ENCODE peak calls at places on chromosomes 11 and 22, in seven cellular contexts. R is Kasumi-1, A is cardiac fibroblast, S is HuH-7.5, C is stromal cell of bone marrow, V is mesenchymal stem cell, T is ovary. F is an unnamed sample.

GRCh38 chr11:44309483-44310197 is at the start of gene ALX4:
- DNase-seq in T (no peak), A (peak), S (no peak), R (no peak), C (no peak), V (no peak), F (peak)

GRCh38 chr11:13169709-13170108 is 107.9 kb upstream of the BMAL1 start:
- DNase-seq in S (no peak), R (no peak), A (peak), C (peak), V (peak), T (no peak), F (no peak)

GRCh38 chr22:27726344-27726725 is 75.2 kb downstream of the MN1 start:
- DNase-seq in R (no peak), S (no peak), A (no peak), V (no peak), T (no peak), C (no peak), F (peak)

GRCh38 chr11:46659908-46660307 is 40.5 kb downstream of the ARHGAP1 start:
- DNase-seq in R (peak), V (peak), T (no peak), C (peak), A (peak), S (no peak), F (no peak)

GRCh38 chr22:45262931-45263789 is 21.6 kb upstream of the UPK3A start:
- DNase-seq in R (peak), V (no peak), T (no peak), A (no peak), S (no peak), C (no peak), F (no peak)

GRCh38 chr22:33842421-33843094 is 77.7 kb downstream of the LARGE1 start:
- DNase-seq in R (no peak), S (no peak), A (no peak), V (no peak), T (no peak), C (no peak), F (no peak)

GRCh38 chr11:95100856-95101507 is 11.3 kb downstream of the ENDOD1 start:
- DNase-seq in V (no peak), A (no peak), T (no peak), C (no peak), S (no peak), R (no peak), F (no peak)

GRCh38 chr22:35889071-35889470 is 139.6 kb downstream of the RBFOX2 start:
- DNase-seq in T (no peak), S (no peak), R (no peak), V (no peak), C (no peak), A (no peak), F (no peak)

F was measured in left cardiac atrium.